ENCODE peak calls at places on chromosomes 11 and 22, in six cellular contexts. S is SK-N-SH, O is transverse colon, D is brain microvascular endothelial cell, C is nephron progenitor cell, P is foreskin fibroblast. W is an unnamed sample.

GRCh38 chr11:44973634-44974401 is 23.1 kb upstream of the TP53I11 start:
- DNase-seq in S (no peak), O (no peak), D (no peak), C (no peak), P (no peak), W (no peak)

GRCh38 chr11:112401036-112401769 is 140.5 kb upstream of the PLET1 start:
- DNase-seq in S (no peak), O (no peak), D (no peak), C (no peak), P (peak; percentile 4), W (no peak)

GRCh38 chr22:39216143-39216490 is 28.7 kb downstream of the PDGFB start:
- DNase-seq in S (no peak), O (no peak), D (no peak), C (no peak), P (no peak), W (no peak)

GRCh38 chr22:25030636-25031035 is 78.1 kb downstream of the KIAA1671 start:
- DNase-seq in S (no peak), O (no peak), D (no peak), C (no peak), P (no peak), W (no peak)

GRCh38 chr11:47631473-47631872 is 10.9 kb downstream of the MTCH2 start:
- DNase-seq in S (no peak), O (no peak), D (peak; percentile 55), C (no peak), P (no peak), W (no peak)

GRCh38 chr11:106840146-106840545 is 178.1 kb downstream of the GUCY1A2 start:
- DNase-seq in S (no peak), O (no peak), D (no peak), C (no peak), P (no peak), W (no peak)

GRCh38 chr11:9728058-9728457 is 64.2 kb downstream of the SWAP70 start:
- DNase-seq in S (no peak), O (no peak), D (no peak), C (no peak), P (no peak), W (no peak)

GRCh38 chr11:62004473-62004872 is 37.0 kb upstream of the FTH1 start:
- DNase-seq in S (no peak), O (peak; percentile 33), D (peak; percentile 56), C (no peak), P (no peak), W (peak; percentile 66)

GRCh38 chr11:78647266-78647915 is 72.7 kb upstream of the NARS2 start:
- DNase-seq in S (peak; percentile 1), O (no peak), D (no peak), C (no peak), P (no peak), W (peak; percentile 1)

GRCh38 chr11:10304495-10305261 is at the start of gene ADM:
- DNase-seq in S (peak; percentile 94), O (peak; percentile 93), D (peak; percentile 92), C (peak; percentile 86), P (peak; percentile 95), W (peak; percentile 73)

GRCh38 chr22:24181088-24181995 is at the start of gene SUSD2:
- DNase-seq in S (no peak), O (peak; percentile 62), D (no peak), C (peak; percentile 48), P (no peak), W (no peak)

GRCh38 chr11:61684870-61685610 is 4.8 kb downstream of the DAGLA start:
- DNase-seq in S (no peak), O (no peak), D (peak; percentile 40), C (no peak), P (no peak), W (no peak)

GRCh38 chr11:96228472-96228871 is 114.5 kb downstream of the MAML2 start:
- DNase-seq in S (no peak), O (peak; percentile 49), D (peak; percentile 98), C (no peak), P (peak; percentile 88), W (no peak)

GRCh38 chr11:16873289-16873688 is 134.8 kb downstream of the C11orf58 start:
- DNase-seq in S (no peak), O (no peak), D (no peak), C (no peak), P (no peak), W (no peak)

GRCh38 chr11:15053201-15053685 is 20.1 kb upstream of the CALCB start:
- DNase-seq in S (no peak), O (no peak), D (no peak), C (no peak), P (no peak), W (no peak)

GRCh38 chr11:13114566-13115465 is 105.7 kb downstream of the RASSF10 start:
- DNase-seq in S (peak; percentile 31), O (peak; percentile 26), D (no peak), C (peak; percentile 44), P (no peak), W (no peak)

GRCh38 chr11:80720295-80720694 is 1279.5 kb upstream of the TENM4 start:
- DNase-seq in S (no peak), O (no peak), D (no peak), C (no peak), P (no peak), W (no peak)

GRCh38 chr22:50176850-50177536 is 6.5 kb downstream of the PANX2 start:
- DNase-seq in S (no peak), O (no peak), D (no peak), C (no peak), P (no peak), W (no peak)

GRCh38 chr11:121766138-121766537 is 313.4 kb upstream of the SORL1-AS1 start:
- DNase-seq in S (no peak), O (no peak), D (no peak), C (no peak), P (no peak), W (no peak)

GRCh38 chr11:60003729-60004128 is 13.3 kb upstream of the OOSP4B start:
- DNase-seq in S (no peak), O (no peak), D (no peak), C (no peak), P (no peak), W (no peak)

GRCh38 chr11:71164621-71165020 is 87.8 kb downstream of the SHANK2 start:
- DNase-seq in S (no peak), O (no peak), D (no peak), C (no peak), P (no peak), W (no peak)

GRCh38 chr11:67584881-67585873 is 1.6 kb downstream of the GSTP1 start:
- DNase-seq in S (peak; percentile 53), O (no peak), D (no peak), C (no peak), P (no peak), W (no peak)
- TF ChIP-seq CTCF in S (no peak), O (no peak), D (no peak), C (no peak), P (no peak), W (no peak)

GRCh38 chr11:68369756-68370155 is 57.4 kb downstream of the LRP5 start:
- DNase-seq in S (no peak), O (no peak), D (no peak), C (no peak), P (no peak), W (no peak)
- TF ChIP-seq CTCF in S (no peak), O (no peak), D (no peak), C (no peak), P (no peak), W (no peak)

DNA sequence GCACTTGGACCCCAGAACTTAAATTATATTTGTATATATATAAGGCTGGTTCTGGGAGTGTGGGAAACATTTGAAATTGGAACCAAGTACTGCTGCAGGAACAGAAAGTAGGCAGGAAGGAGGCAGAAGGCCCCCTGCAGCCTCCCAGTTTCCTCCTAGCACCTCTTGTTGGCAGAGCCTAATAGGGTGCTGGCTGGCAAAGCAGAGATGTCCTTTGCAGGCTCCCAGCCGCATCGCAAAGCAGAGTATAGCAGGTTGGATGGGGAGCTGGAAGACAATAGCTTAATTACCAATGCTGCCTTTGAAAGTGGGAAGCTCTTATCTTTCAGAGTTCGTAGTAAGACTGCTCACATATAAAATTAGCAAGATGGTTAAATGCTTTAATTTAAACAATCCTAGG is 370.8 kb upstream of the C11orf87 start:
- DNase-seq in S (no peak), O (no peak), D (no peak), C (no peak), P (no peak), W (no peak)
- TF ChIP-seq CTCF in S (no peak), O (no peak), D (no peak), C (no peak), P (no peak), W (no peak)

GRCh38 chr11:76379811-76380160 is 1.1 kb downstream of the THAP12 start:
- DNase-seq in S (no peak), O (no peak), D (no peak), C (no peak), P (no peak), W (no peak)

GRCh38 chr11:76376746-76377558 is 4.0 kb downstream of the THAP12 start:
- DNase-seq in S (no peak), O (no peak), D (no peak), C (no peak), P (no peak), W (no peak)

GRCh38 chr11:76380977-76381719 is at the start of the genes GVQW3 and THAP12:
- DNase-seq in S (peak; percentile 99), O (peak; percentile 98), D (peak; percentile 95), C (peak; percentile 96), P (peak; percentile 99), W (peak; percentile 98)

GRCh38 chr11:76382209-76382608 is 1.1 kb downstream of the GVQW3 start:
- DNase-seq in S (no peak), O (no peak), D (no peak), C (no peak), P (no peak), W (no peak)

GRCh38 chr11:76380161-76380976 is 563 bp downstream of the THAP12 start:
- DNase-seq in S (peak; percentile 71), O (peak; percentile 23), D (peak; percentile 4), C (no peak), P (peak; percentile 9), W (peak; percentile 58)
- TF ChIP-seq CTCF in S (no peak), O (no peak), D (no peak), C (no peak), P (no peak), W (no peak)

GRCh38 chr11:104136861-104137260 is 27.1 kb downstream of the PDGFD start:
- DNase-seq in S (no peak), O (no peak), D (no peak), C (no peak), P (no peak), W (no peak)

GRCh38 chr11:104129138-104129537 is 34.8 kb downstream of the PDGFD start:
- DNase-seq in S (no peak), O (no peak), D (no peak), C (no peak), P (no peak), W (no peak)

GRCh38 chr11:104130161-104130560 is 33.8 kb downstream of the PDGFD start:
- DNase-seq in S (no peak), O (no peak), D (no peak), C (no peak), P (no peak), W (no peak)

DNA sequence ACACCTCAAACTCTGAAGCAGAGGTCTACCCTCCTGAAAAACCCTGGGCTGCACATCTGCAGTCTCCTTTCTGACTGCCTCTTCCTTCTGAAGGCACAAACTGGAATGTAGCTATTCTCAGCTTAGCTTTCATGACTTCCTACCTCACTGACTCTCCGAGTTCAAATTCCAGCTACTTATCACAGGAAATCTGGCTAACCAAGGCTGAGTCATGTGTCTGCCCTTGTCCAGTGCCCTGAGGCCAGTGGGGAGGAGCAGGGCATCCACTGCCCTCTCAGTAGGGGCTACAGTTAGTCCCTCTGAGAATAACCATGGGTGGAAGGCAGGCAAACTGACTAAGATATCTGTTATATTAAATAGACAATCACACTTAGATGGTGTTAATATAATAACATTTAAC is 29.2 kb downstream of the PDGFD start:
- DNase-seq in S (no peak), O (no peak), D (peak; percentile 67), C (no peak), P (peak; percentile 72), W (no peak)
- TF ChIP-seq CTCF in S (no peak), O (no peak), D (no peak), C (no peak), P (no peak), W (no peak)

W was measured in GM13976.